ENCODE peak calls at places on chromosomes 16 and 17, in six cellular contexts. One of them, this sample, is unnamed.

GRCh38 chr17:29237476-29238132 is 9.1 kb upstream of the CRYBA1 start:
- DNase-seq in fibroblast of the conjunctiva: peak; percentile 35
- DNase-seq in choroid plexus epithelial cell: peak; percentile 76
- DNase-seq in left colon: no peak
- DNase-seq in T-helper 1 cell: no peak
- DNase-seq in NCI-H1092: no peak
- DNase-seq in this sample: no peak

GRCh38 chr17:77332981-77333685 is 192.4 kb downstream of the SEC14L1 start:
- DNase-seq in fibroblast of the conjunctiva: peak; percentile 81
- DNase-seq in choroid plexus epithelial cell: peak; percentile 70
- DNase-seq in left colon: no peak
- DNase-seq in T-helper 1 cell: no peak
- DNase-seq in NCI-H1092: no peak
- DNase-seq in this sample: no peak

GRCh38 chr17:82851381-82851780 is 11.6 kb upstream of the ZNF750 start:
- DNase-seq in fibroblast of the conjunctiva: no peak
- DNase-seq in choroid plexus epithelial cell: no peak
- DNase-seq in left colon: no peak
- DNase-seq in T-helper 1 cell: no peak
- DNase-seq in NCI-H1092: no peak
- DNase-seq in this sample: no peak

GRCh38 chr16:28326881-28327610 is 34.7 kb downstream of the SBK1 start:
- DNase-seq in fibroblast of the conjunctiva: no peak
- DNase-seq in choroid plexus epithelial cell: peak; percentile 59
- DNase-seq in left colon: peak; percentile 76
- DNase-seq in T-helper 1 cell: peak; percentile 45
- DNase-seq in NCI-H1092: no peak
- DNase-seq in this sample: peak; percentile 51

GRCh38 chr17:61201211-61201610 is 198.4 kb upstream of the TBX2 start:
- DNase-seq in fibroblast of the conjunctiva: peak; percentile 34
- DNase-seq in choroid plexus epithelial cell: peak; percentile 43
- DNase-seq in left colon: no peak
- DNase-seq in T-helper 1 cell: no peak
- DNase-seq in NCI-H1092: no peak
- DNase-seq in this sample: no peak

GRCh38 chr17:68462381-68463210 is 5.3 kb upstream of the WIPI1 start:
- DNase-seq in fibroblast of the conjunctiva: peak; percentile 79
- DNase-seq in choroid plexus epithelial cell: peak; percentile 91
- DNase-seq in left colon: peak; percentile 71
- DNase-seq in T-helper 1 cell: peak; percentile 44
- DNase-seq in NCI-H1092: peak; percentile 84
- DNase-seq in this sample: peak; percentile 91

GRCh38 chr16:18979936-18980335 is 3.8 kb upstream of the TMC7 start:
- DNase-seq in fibroblast of the conjunctiva: no peak
- DNase-seq in choroid plexus epithelial cell: no peak
- DNase-seq in left colon: no peak
- DNase-seq in T-helper 1 cell: no peak
- DNase-seq in NCI-H1092: no peak
- DNase-seq in this sample: no peak

GRCh38 chr17:66403846-66404597 is 101.6 kb downstream of the PRKCA start:
- DNase-seq in fibroblast of the conjunctiva: no peak
- DNase-seq in choroid plexus epithelial cell: peak; percentile 24
- DNase-seq in left colon: no peak
- DNase-seq in T-helper 1 cell: no peak
- DNase-seq in NCI-H1092: no peak
- DNase-seq in this sample: no peak

GRCh38 chr16:85231959-85232358 is 119.7 kb upstream of the CIBAR2 start:
- DNase-seq in fibroblast of the conjunctiva: peak; percentile 57
- DNase-seq in choroid plexus epithelial cell: peak; percentile 52
- DNase-seq in left colon: no peak
- DNase-seq in T-helper 1 cell: no peak
- DNase-seq in NCI-H1092: peak; percentile 65
- DNase-seq in this sample: no peak

GRCh38 chr17:72308744-72309395 is 188.1 kb downstream of the SOX9 start:
- DNase-seq in fibroblast of the conjunctiva: no peak
- DNase-seq in choroid plexus epithelial cell: no peak
- DNase-seq in left colon: no peak
- DNase-seq in T-helper 1 cell: no peak
- DNase-seq in NCI-H1092: no peak
- DNase-seq in this sample: no peak

GRCh38 chr17:32523017-32523680 is 36.4 kb downstream of the CDK5R1 start:
- DNase-seq in fibroblast of the conjunctiva: no peak
- DNase-seq in choroid plexus epithelial cell: no peak
- DNase-seq in left colon: peak; percentile 21
- DNase-seq in T-helper 1 cell: no peak
- DNase-seq in NCI-H1092: no peak
- DNase-seq in this sample: no peak

GRCh38 chr16:27495191-27495590 is 54.5 kb downstream of the GTF3C1 start:
- DNase-seq in fibroblast of the conjunctiva: peak; percentile 71
- DNase-seq in choroid plexus epithelial cell: peak; percentile 47
- DNase-seq in left colon: no peak
- DNase-seq in T-helper 1 cell: no peak
- DNase-seq in NCI-H1092: no peak
- DNase-seq in this sample: no peak

GRCh38 chr16:70760221-70760620 is 40.7 kb downstream of the VAC14 start:
- DNase-seq in fibroblast of the conjunctiva: no peak
- DNase-seq in choroid plexus epithelial cell: no peak
- DNase-seq in left colon: no peak
- DNase-seq in T-helper 1 cell: no peak
- DNase-seq in NCI-H1092: no peak
- DNase-seq in this sample: no peak

GRCh38 chr17:69103557-69104233 is 38.0 kb downstream of the ABCA6 start:
- DNase-seq in fibroblast of the conjunctiva: no peak
- DNase-seq in choroid plexus epithelial cell: no peak
- DNase-seq in left colon: no peak
- DNase-seq in T-helper 1 cell: no peak
- DNase-seq in NCI-H1092: no peak
- DNase-seq in this sample: no peak

GRCh38 chr16:56355221-56355620 is 70.1 kb downstream of the AMFR start:
- DNase-seq in fibroblast of the conjunctiva: no peak
- DNase-seq in choroid plexus epithelial cell: no peak
- DNase-seq in left colon: no peak
- DNase-seq in T-helper 1 cell: no peak
- DNase-seq in NCI-H1092: no peak
- DNase-seq in this sample: no peak

GRCh38 chr16:10868562-10869469 is 8.2 kb upstream of the CIITA start:
- DNase-seq in fibroblast of the conjunctiva: no peak
- DNase-seq in choroid plexus epithelial cell: no peak
- DNase-seq in left colon: peak; percentile 42
- DNase-seq in T-helper 1 cell: no peak
- DNase-seq in NCI-H1092: no peak
- DNase-seq in this sample: no peak

GRCh38 chr17:43019418-43019817 is 2.8 kb downstream of the VAT1 start:
- DNase-seq in fibroblast of the conjunctiva: no peak
- DNase-seq in choroid plexus epithelial cell: peak; percentile 44
- DNase-seq in left colon: no peak
- DNase-seq in T-helper 1 cell: no peak
- DNase-seq in NCI-H1092: no peak
- DNase-seq in this sample: no peak

GRCh38 chr17:44088254-44088653 is 17.7 kb downstream of the G6PC3 start:
- DNase-seq in fibroblast of the conjunctiva: no peak
- DNase-seq in choroid plexus epithelial cell: no peak
- DNase-seq in left colon: no peak
- DNase-seq in T-helper 1 cell: no peak
- DNase-seq in NCI-H1092: no peak
- DNase-seq in this sample: no peak

GRCh38 chr17:41411072-41411840 is 13.1 kb downstream of the KRT37 start:
- DNase-seq in fibroblast of the conjunctiva: no peak
- DNase-seq in choroid plexus epithelial cell: no peak
- DNase-seq in left colon: no peak
- DNase-seq in T-helper 1 cell: no peak
- DNase-seq in NCI-H1092: no peak
- DNase-seq in this sample: no peak

GRCh38 chr17:62566996-62567578 is 60.4 kb upstream of the MRC2 start:
- DNase-seq in fibroblast of the conjunctiva: no peak
- DNase-seq in choroid plexus epithelial cell: no peak
- DNase-seq in left colon: no peak
- DNase-seq in T-helper 1 cell: no peak
- DNase-seq in NCI-H1092: no peak
- DNase-seq in this sample: no peak

GRCh38 chr16:30844671-30845449 is 49.0 kb downstream of the BCL7C start:
- DNase-seq in fibroblast of the conjunctiva: peak; percentile 93
- DNase-seq in choroid plexus epithelial cell: peak; percentile 97
- DNase-seq in left colon: peak; percentile 71
- DNase-seq in T-helper 1 cell: peak; percentile 71
- DNase-seq in NCI-H1092: peak; percentile 77
- DNase-seq in this sample: peak; percentile 86

GRCh38 chr17:39666601-39667261 is 1.5 kb upstream of the PNMT start:
- DNase-seq in fibroblast of the conjunctiva: no peak
- DNase-seq in choroid plexus epithelial cell: no peak
- DNase-seq in left colon: no peak
- DNase-seq in T-helper 1 cell: no peak
- DNase-seq in NCI-H1092: no peak
- DNase-seq in this sample: no peak

GRCh38 chr17:2004435-2004952 is 20.6 kb downstream of the RTN4RL1 start:
- DNase-seq in fibroblast of the conjunctiva: no peak
- DNase-seq in choroid plexus epithelial cell: no peak
- DNase-seq in left colon: no peak
- DNase-seq in T-helper 1 cell: no peak
- DNase-seq in NCI-H1092: no peak
- DNase-seq in this sample: no peak

GRCh38 chr17:35063514-35064223 is at the start of gene RFFL:
- DNase-seq in fibroblast of the conjunctiva: peak; percentile 95
- DNase-seq in choroid plexus epithelial cell: peak; percentile 99
- DNase-seq in left colon: peak; percentile 83
- DNase-seq in T-helper 1 cell: peak; percentile 79
- DNase-seq in NCI-H1092: peak; percentile 8
- DNase-seq in this sample: peak; percentile 91

GRCh38 chr17:76868669-76869208 is 535 bp downstream of the MGAT5B start:
- DNase-seq in fibroblast of the conjunctiva: no peak
- DNase-seq in choroid plexus epithelial cell: no peak
- DNase-seq in left colon: no peak
- DNase-seq in T-helper 1 cell: no peak
- DNase-seq in NCI-H1092: no peak
- DNase-seq in this sample: no peak

GRCh38 chr17:73952136-73952497 is 251.4 kb upstream of the RPL38 start:
- DNase-seq in fibroblast of the conjunctiva: no peak
- DNase-seq in choroid plexus epithelial cell: no peak
- DNase-seq in left colon: no peak
- DNase-seq in T-helper 1 cell: no peak
- DNase-seq in NCI-H1092: no peak
- DNase-seq in this sample: no peak

GRCh38 chr17:74780443-74781238 is 4.5 kb upstream of the NAT9 start:
- DNase-seq in fibroblast of the conjunctiva: no peak
- DNase-seq in choroid plexus epithelial cell: peak; percentile 20
- DNase-seq in left colon: no peak
- DNase-seq in T-helper 1 cell: no peak
- DNase-seq in NCI-H1092: no peak
- DNase-seq in this sample: peak; percentile 44

GRCh38 chr17:69503711-69504110 is 89.2 kb downstream of the MAP2K6 start:
- DNase-seq in fibroblast of the conjunctiva: no peak
- DNase-seq in choroid plexus epithelial cell: no peak
- DNase-seq in left colon: no peak
- DNase-seq in T-helper 1 cell: no peak
- DNase-seq in NCI-H1092: no peak
- DNase-seq in this sample: no peak

GRCh38 chr17:32275060-32276042 is 9.7 kb downstream of the RHBDL3 start:
- DNase-seq in fibroblast of the conjunctiva: peak; percentile 42
- DNase-seq in choroid plexus epithelial cell: peak; percentile 68
- DNase-seq in left colon: no peak
- DNase-seq in T-helper 1 cell: no peak
- DNase-seq in NCI-H1092: peak; percentile 17
- DNase-seq in this sample: no peak

GRCh38 chr16:89295915-89296314 is 78.4 kb downstream of the ZNF778 start:
- DNase-seq in fibroblast of the conjunctiva: no peak
- DNase-seq in choroid plexus epithelial cell: no peak
- DNase-seq in left colon: no peak
- DNase-seq in T-helper 1 cell: no peak
- DNase-seq in NCI-H1092: no peak
- DNase-seq in this sample: no peak